ENCODE peak calls at places on chromosomes 11 and 22, in five cellular contexts. T, W, D, K and Y are unnamed samples.

GRCh38 chr22:50627452-50627913 is 469 bp downstream of the ARSA start:
- DNase-seq in W (peak; percentile 14), T (no peak), D (no peak), K (peak; percentile 31), Y (no peak)

GRCh38 chr11:58503361-58503856 is 4.5 kb downstream of the OR5B21 start:
- DNase-seq in D (no peak), W (peak; percentile 20), T (no peak), K (no peak), Y (no peak)

GRCh38 chr11:20020198-20020597 is 140.1 kb downstream of the DBX1 start:
- DNase-seq in T (no peak), K (no peak), W (no peak), D (no peak), Y (no peak)

GRCh38 chr11:133928628-133929059 is 28.1 kb downstream of the IGSF9B start:
- DNase-seq in W (no peak), D (no peak), T (no peak), K (no peak), Y (no peak)

GRCh38 chr22:27518583-27519437 is 282.7 kb downstream of the MN1 start:
- DNase-seq in T (no peak), K (no peak), W (no peak), D (no peak), Y (no peak)

GRCh38 chr11:78715639-78716311 is 141.1 kb upstream of the NARS2 start:
- DNase-seq in W (peak; percentile 75), K (peak; percentile 66), T (peak; percentile 52), D (no peak), Y (no peak)

GRCh38 chr11:19714387-19715363 is 2.0 kb downstream of the NAV2 start:
- DNase-seq in K (no peak), T (no peak), W (no peak), D (peak; percentile 81), Y (no peak)

GRCh38 chr11:117535201-117535869 is 207.7 kb downstream of the CEP164 start:
- DNase-seq in W (no peak), K (peak; percentile 23), T (no peak), D (peak; percentile 87), Y (no peak)

GRCh38 chr11:35239476-35240075 is 100.6 kb downstream of the CD44 start:
- DNase-seq in W (no peak), D (no peak), K (no peak), T (no peak), Y (no peak)

GRCh38 chr11:65558002-65558784 is at the start of gene LTBP3:
- DNase-seq in D (peak; percentile 95), T (peak; percentile 59), W (peak; percentile 42), K (peak; percentile 77), Y (peak; percentile 93)

GRCh38 chr11:119977881-119978280 is 160.0 kb downstream of the TRIM29 start:
- DNase-seq in K (no peak), D (no peak), T (no peak), W (no peak), Y (no peak)

GRCh38 chr11:29781268-29781667 is 235.6 kb downstream of the KCNA4 start:
- DNase-seq in K (no peak), T (no peak), W (no peak), D (no peak), Y (no peak)

GRCh38 chr11:9566561-9567063 is 6.9 kb upstream of the WEE1 start:
- DNase-seq in D (no peak), T (no peak), K (no peak), W (no peak), Y (no peak)

GRCh38 chr11:114556135-114556534 is 3.5 kb downstream of the NXPE1 start:
- DNase-seq in T (no peak), W (no peak), K (no peak), D (no peak), Y (no peak)

GRCh38 chr11:128226106-128226716 is 361.1 kb downstream of the ETS1 start:
- DNase-seq in K (no peak), T (no peak), W (no peak), D (no peak), Y (no peak)

GRCh38 chr11:44338031-44338430 is 28.1 kb upstream of the ALX4 start:
- DNase-seq in T (no peak), W (no peak), D (no peak), K (no peak), Y (no peak)

GRCh38 chr11:65793144-65793581 is 6.3 kb downstream of the OVOL1 start:
- DNase-seq in D (peak; percentile 96), T (no peak), K (peak; percentile 88), W (no peak), Y (no peak)

GRCh38 chr11:110308071-110308470 is 11.7 kb upstream of the RDX start:
- DNase-seq in W (no peak), K (no peak), D (no peak), T (no peak), Y (no peak)
- TF ChIP-seq CTCF in W (no peak), K (no peak), D (no peak), T (no peak), Y (no peak)

DNA sequence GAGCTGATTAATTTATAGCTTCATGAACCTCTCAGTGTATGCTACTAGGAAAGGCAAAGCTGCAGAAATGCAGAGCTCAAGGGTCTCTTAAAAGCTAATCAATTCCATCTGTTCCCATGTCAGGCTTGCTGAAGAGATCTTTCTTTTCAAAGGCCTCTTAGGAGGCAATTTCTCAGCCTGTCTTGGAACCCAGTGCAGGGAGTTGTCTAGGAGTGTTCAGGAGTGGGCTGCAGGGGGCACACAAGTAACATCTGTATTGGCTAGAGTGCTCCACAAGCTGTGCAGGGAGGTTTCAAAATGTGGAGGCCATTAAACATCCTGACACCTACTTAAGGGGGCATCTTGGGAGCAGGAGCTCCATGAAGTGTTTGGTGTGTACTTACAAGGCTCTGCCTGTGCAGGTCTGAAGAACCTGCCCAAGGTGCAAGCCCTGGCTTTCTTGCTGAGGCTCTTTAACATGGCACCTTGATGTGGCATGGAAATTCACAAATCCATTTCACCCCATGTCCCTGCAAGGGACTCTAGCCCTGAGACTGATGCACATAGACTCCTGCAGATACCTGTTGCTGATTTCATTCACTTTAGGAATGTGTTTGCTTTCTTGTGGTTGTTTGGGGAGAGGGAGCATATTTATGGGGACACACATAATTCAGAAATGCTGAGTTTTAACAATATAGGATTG is 134.7 kb downstream of the ME3 start:
- DNase-seq in K (no peak), D (no peak), W (no peak), T (no peak), Y (no peak)
- TF ChIP-seq CTCF in K (no peak), D (no peak), W (no peak), T (no peak), Y (peak; percentile 65)

DNA sequence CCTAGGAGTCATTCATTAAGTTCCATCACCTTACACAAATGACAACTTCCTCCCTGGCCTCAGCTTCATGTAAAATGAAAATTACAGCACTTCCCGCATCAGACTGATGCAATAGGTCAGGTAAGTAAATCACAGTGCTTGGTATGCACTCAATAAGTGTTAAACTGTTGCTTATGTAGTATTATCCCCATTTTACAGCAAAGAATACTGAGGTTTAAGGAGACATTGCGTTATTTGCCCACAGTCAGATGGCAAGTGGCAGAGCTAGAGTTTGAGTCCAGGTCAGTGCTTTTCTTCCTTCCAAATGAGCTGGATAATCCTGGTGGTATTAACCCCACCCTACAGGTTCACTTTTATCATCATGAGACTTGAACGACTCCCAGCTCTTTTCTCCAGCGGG is 29.7 kb downstream of the WT1 start:
- DNase-seq in W (no peak), T (no peak), K (no peak), D (no peak), Y (no peak)
- TF ChIP-seq CTCF in W (no peak), T (no peak), K (no peak), D (no peak), Y (no peak)

GRCh38 chr11:71423181-71423790 is 24.9 kb downstream of the DHCR7 start:
- DNase-seq in D (no peak), K (no peak), W (peak; percentile 46), T (no peak), Y (no peak)

GRCh38 chr11:71428861-71429435 is 19.2 kb downstream of the DHCR7 start:
- DNase-seq in W (no peak), T (no peak), D (no peak), K (no peak), Y (no peak)

GRCh38 chr11:71426413-71426812 is 21.8 kb downstream of the DHCR7 start:
- DNase-seq in K (no peak), T (no peak), W (no peak), D (no peak), Y (no peak)

GRCh38 chr11:71425851-71426250 is 22.3 kb downstream of the DHCR7 start:
- DNase-seq in D (no peak), W (no peak), T (no peak), K (no peak), Y (no peak)

DNA sequence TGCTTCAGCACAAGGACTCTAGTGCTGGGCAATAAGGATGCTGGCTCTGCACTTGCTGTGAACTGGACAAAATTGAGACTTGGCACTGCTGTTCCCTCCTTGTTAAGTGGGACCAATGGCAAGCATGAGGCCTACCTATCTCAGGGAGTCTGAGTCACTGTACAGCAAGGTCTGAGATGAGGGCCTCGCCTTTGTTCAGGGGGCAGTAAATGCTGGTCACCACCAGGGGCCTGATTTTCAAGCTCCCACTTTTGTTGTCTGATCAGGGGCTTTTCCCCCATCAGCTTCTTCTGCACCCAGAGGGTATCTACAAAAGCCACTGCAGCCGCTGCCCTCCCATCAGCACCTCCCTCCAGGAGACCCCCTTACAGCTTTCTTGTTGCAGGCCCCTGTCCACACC is 22.8 kb downstream of the DHCR7 start:
- DNase-seq in K (no peak), T (no peak), D (no peak), W (no peak), Y (no peak)
- TF ChIP-seq CTCF in K (no peak), T (no peak), D (no peak), W (no peak), Y (no peak)

DNA sequence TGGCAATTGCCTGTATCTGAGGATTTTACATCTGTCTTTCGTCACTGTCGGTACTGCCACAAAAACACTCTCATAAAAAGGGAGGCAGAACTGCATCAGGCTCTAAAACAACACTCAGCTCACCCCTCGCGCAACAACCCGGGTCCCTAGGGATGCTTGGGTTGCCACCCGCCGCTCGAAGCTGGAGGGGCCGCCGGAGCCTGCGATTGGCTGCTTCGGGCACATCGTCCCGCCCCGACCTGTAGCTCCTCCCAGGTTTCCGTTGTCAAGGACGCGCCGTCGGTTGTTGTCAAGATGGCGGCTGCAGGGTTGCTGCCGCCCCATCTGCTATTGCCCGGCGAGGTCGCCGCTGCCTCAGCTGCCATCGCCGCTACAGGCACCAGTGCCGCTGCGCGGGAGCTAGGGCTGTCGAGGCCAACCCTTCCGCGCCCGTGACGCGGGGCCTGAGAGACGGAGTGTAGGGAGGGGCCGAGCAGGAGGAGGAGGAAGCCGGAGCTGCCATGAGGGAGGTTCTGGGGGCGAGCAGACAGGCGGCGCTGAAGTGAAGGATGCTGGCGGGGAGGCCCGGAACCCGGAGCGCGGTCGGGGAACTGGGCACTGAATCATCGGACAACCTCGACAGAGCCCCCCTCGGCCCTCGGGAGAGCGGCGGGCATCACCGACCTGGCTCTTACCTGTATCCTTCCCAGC is at the start of gene CEP126:
- DNase-seq in D (peak; percentile 98), T (peak; percentile 76), W (peak; percentile 91), K (peak; percentile 95), Y (peak; percentile 98)
- TF ChIP-seq CTCF in D (peak; percentile 47), T (peak; percentile 14), W (peak; percentile 47), K (peak; percentile 46), Y (peak; percentile 77)